ENCODE peak calls at places on chromosomes 12 and 14, in eight cellular contexts. One of them, this sample, is unnamed.
A peak's percentile ranks its signal among the peaks of the same experiment; 100 is the strongest.

GRCh38 chr12:12384601-12385321 is 27.9 kb downstream of the BORCS5 start:
- DNase-seq in astrocyte of the cerebellum: no peak
- DNase-seq in progenitor cell of endocrine pancreas: no peak
- DNase-seq in NCI-H446 treated with DMSO at 0.1 percent for 48 hours: no peak
- DNase-seq in lower leg skin: no peak
- DNase-seq in uterus: no peak
- DNase-seq in DMS153: no peak
- DNase-seq in SW 1271: no peak
- DNase-seq in this sample: peak; percentile 47

GRCh38 chr14:43677581-43677980 is 829.5 kb downstream of the FSCB start:
- DNase-seq in astrocyte of the cerebellum: no peak
- DNase-seq in progenitor cell of endocrine pancreas: no peak
- DNase-seq in NCI-H446 treated with DMSO at 0.1 percent for 48 hours: no peak
- DNase-seq in lower leg skin: no peak
- DNase-seq in uterus: no peak
- DNase-seq in DMS153: no peak
- DNase-seq in SW 1271: no peak
- DNase-seq in this sample: no peak

GRCh38 chr14:42980419-42980818 is 1373.7 kb downstream of the LRFN5 start:
- DNase-seq in astrocyte of the cerebellum: no peak
- DNase-seq in progenitor cell of endocrine pancreas: no peak
- DNase-seq in NCI-H446 treated with DMSO at 0.1 percent for 48 hours: no peak
- DNase-seq in lower leg skin: no peak
- DNase-seq in uterus: no peak
- DNase-seq in DMS153: no peak
- DNase-seq in SW 1271: no peak
- DNase-seq in this sample: no peak

GRCh38 chr14:32998433-32998832 is 59.8 kb downstream of the NPAS3 start:
- DNase-seq in astrocyte of the cerebellum: no peak
- DNase-seq in progenitor cell of endocrine pancreas: no peak
- DNase-seq in NCI-H446 treated with DMSO at 0.1 percent for 48 hours: no peak
- DNase-seq in lower leg skin: no peak
- DNase-seq in uterus: no peak
- DNase-seq in DMS153: no peak
- DNase-seq in SW 1271: peak; percentile 30
- DNase-seq in this sample: no peak

GRCh38 chr12:108722992-108723766 is 8.1 kb downstream of the CORO1C start:
- DNase-seq in astrocyte of the cerebellum: peak; percentile 39
- DNase-seq in progenitor cell of endocrine pancreas: no peak
- DNase-seq in NCI-H446 treated with DMSO at 0.1 percent for 48 hours: no peak
- DNase-seq in lower leg skin: peak; percentile 68
- DNase-seq in uterus: no peak
- DNase-seq in DMS153: no peak
- DNase-seq in SW 1271: peak; percentile 77
- DNase-seq in this sample: no peak

GRCh38 chr12:10747730-10748129 is 24.6 kb upstream of the YBX3 start:
- DNase-seq in astrocyte of the cerebellum: no peak
- DNase-seq in progenitor cell of endocrine pancreas: no peak
- DNase-seq in NCI-H446 treated with DMSO at 0.1 percent for 48 hours: no peak
- DNase-seq in lower leg skin: no peak
- DNase-seq in uterus: no peak
- DNase-seq in DMS153: no peak
- DNase-seq in SW 1271: no peak
- DNase-seq in this sample: no peak

GRCh38 chr14:57009585-57010515 is 199.6 kb upstream of the OTX2 start:
- DNase-seq in astrocyte of the cerebellum: no peak
- DNase-seq in progenitor cell of endocrine pancreas: no peak
- DNase-seq in NCI-H446 treated with DMSO at 0.1 percent for 48 hours: no peak
- DNase-seq in lower leg skin: no peak
- DNase-seq in uterus: no peak
- DNase-seq in DMS153: peak; percentile 45
- DNase-seq in SW 1271: peak; percentile 6
- DNase-seq in this sample: no peak

GRCh38 chr14:59182641-59183040 is 5.8 kb upstream of the DAAM1 start:
- DNase-seq in astrocyte of the cerebellum: no peak
- DNase-seq in progenitor cell of endocrine pancreas: no peak
- DNase-seq in NCI-H446 treated with DMSO at 0.1 percent for 48 hours: peak; percentile 34
- DNase-seq in lower leg skin: no peak
- DNase-seq in uterus: no peak
- DNase-seq in DMS153: no peak
- DNase-seq in SW 1271: no peak
- DNase-seq in this sample: no peak

GRCh38 chr14:68099348-68100045 is 279.9 kb downstream of the RAD51B start:
- DNase-seq in astrocyte of the cerebellum: peak; percentile 45
- DNase-seq in progenitor cell of endocrine pancreas: no peak
- DNase-seq in NCI-H446 treated with DMSO at 0.1 percent for 48 hours: no peak
- DNase-seq in lower leg skin: no peak
- DNase-seq in uterus: peak; percentile 53
- DNase-seq in DMS153: no peak
- DNase-seq in SW 1271: no peak
- DNase-seq in this sample: no peak

GRCh38 chr14:96683575-96684289 is 113.5 kb upstream of the VRK1 start:
- DNase-seq in astrocyte of the cerebellum: no peak
- DNase-seq in progenitor cell of endocrine pancreas: no peak
- DNase-seq in NCI-H446 treated with DMSO at 0.1 percent for 48 hours: no peak
- DNase-seq in lower leg skin: no peak
- DNase-seq in uterus: no peak
- DNase-seq in DMS153: no peak
- DNase-seq in SW 1271: no peak
- DNase-seq in this sample: no peak

GRCh38 chr12:42636993-42637392 is 47.4 kb upstream of the PRICKLE1 start:
- DNase-seq in astrocyte of the cerebellum: no peak
- DNase-seq in progenitor cell of endocrine pancreas: no peak
- DNase-seq in NCI-H446 treated with DMSO at 0.1 percent for 48 hours: no peak
- DNase-seq in lower leg skin: no peak
- DNase-seq in uterus: no peak
- DNase-seq in DMS153: no peak
- DNase-seq in SW 1271: no peak
- DNase-seq in this sample: no peak